ENCODE peak calls at places on chromosome 22, in ten cellular contexts. L is esophagus muscularis mucosa, R is K562, N is HepG2, K is endothelial cell of umbilical vein, Z is GM23338, H is spleen, M is suprapubic skin, A is HL-60, V is stomach. P is an unnamed sample.

GRCh38 chr22:46267431-46268279 is at the start of gene TTC38:
- DNase-seq in L (peak), R (peak), N (peak), K (peak), Z (peak), H (peak), M (peak), A (peak), V (peak), P (peak)

GRCh38 chr22:20803696-20804324 is 29.9 kb downstream of the SERPIND1 start:
- DNase-seq in L (no peak), R (peak), N (peak), K (peak), Z (peak), H (peak), M (no peak), A (no peak), V (peak), P (no peak)

GRCh38 chr22:20234314-20234682 is 33.8 kb downstream of the RTN4R start:
- DNase-seq in L (no peak), R (no peak), N (no peak), K (no peak), Z (no peak), H (no peak), M (no peak), A (no peak), V (no peak), P (no peak)

GRCh38 chr22:47203554-47203991 is 441.1 kb downstream of the TBC1D22A start:
- DNase-seq in L (peak), R (no peak), N (no peak), K (no peak), Z (no peak), H (peak), M (peak), A (no peak), V (peak), P (no peak)

GRCh38 chr22:48327721-48328120 is 1500.0 kb downstream of the BRD1 start:
- DNase-seq in L (no peak), R (no peak), N (no peak), K (no peak), Z (no peak), H (peak), M (peak), A (no peak), V (no peak), P (no peak)

GRCh38 chr22:26763633-26764295 is 106.4 kb downstream of the MIAT start:
- DNase-seq in L (no peak), R (no peak), N (peak), K (no peak), Z (no peak), H (no peak), M (no peak), A (no peak), V (no peak), P (no peak)

GRCh38 chr22:17578129-17578754 is 14.9 kb downstream of the SLC25A18 start:
- DNase-seq in L (no peak), R (no peak), N (peak), K (peak), Z (no peak), H (no peak), M (peak), A (no peak), V (peak), P (peak)

GRCh38 chr22:30649430-30650007 is 13.9 kb downstream of the SLC35E4 start:
- DNase-seq in L (no peak), R (peak), N (no peak), K (peak), Z (no peak), H (no peak), M (peak), A (peak), V (peak), P (no peak)

GRCh38 chr22:28438183-28438778 is 241.4 kb downstream of the TTC28 start:
- DNase-seq in L (no peak), R (no peak), N (no peak), K (no peak), Z (no peak), H (no peak), M (no peak), A (no peak), V (no peak), P (no peak)

GRCh38 chr22:20131593-20131855 is at the start of gene ZDHHC8:
- DNase-seq in L (no peak), R (peak), N (no peak), K (no peak), Z (no peak), H (peak), M (no peak), A (no peak), V (peak), P (no peak)

GRCh38 chr22:49774046-49774445 is 53.6 kb downstream of the BRD1 start:
- DNase-seq in L (no peak), R (no peak), N (no peak), K (no peak), Z (no peak), H (no peak), M (no peak), A (no peak), V (no peak), P (no peak)

GRCh38 chr22:24506802-24507438 is 11.8 kb downstream of the UPB1 start:
- DNase-seq in L (no peak), R (no peak), N (peak), K (peak), Z (peak), H (no peak), M (no peak), A (no peak), V (no peak), P (no peak)

GRCh38 chr22:37749831-37750595 is 53.2 kb downstream of the TRIOBP start:
- DNase-seq in L (no peak), R (no peak), N (peak), K (peak), Z (no peak), H (no peak), M (no peak), A (no peak), V (no peak), P (peak)

GRCh38 chr22:18010263-18010662 is 14.1 kb downstream of the MICAL3 start:
- DNase-seq in L (no peak), R (no peak), N (no peak), K (no peak), Z (no peak), H (no peak), M (no peak), A (no peak), V (no peak), P (no peak)

GRCh38 chr22:32701021-32701420 is 100.5 kb upstream of the TIMP3 start:
- DNase-seq in L (no peak), R (no peak), N (no peak), K (no peak), Z (no peak), H (no peak), M (no peak), A (no peak), V (no peak), P (no peak)

GRCh38 chr22:32697331-32697995 is 104.0 kb upstream of the TIMP3 start:
- DNase-seq in L (no peak), R (no peak), N (peak), K (no peak), Z (no peak), H (no peak), M (no peak), A (no peak), V (no peak), P (no peak)

GRCh38 chr22:32699686-32700085 is 101.8 kb upstream of the TIMP3 start:
- DNase-seq in L (no peak), R (no peak), N (no peak), K (no peak), Z (no peak), H (no peak), M (no peak), A (no peak), V (no peak), P (no peak)

GRCh38 chr22:32700186-32700882 is 101.2 kb upstream of the TIMP3 start:
- DNase-seq in L (no peak), R (no peak), N (peak), K (no peak), Z (no peak), H (no peak), M (no peak), A (no peak), V (no peak), P (no peak)

DNA sequence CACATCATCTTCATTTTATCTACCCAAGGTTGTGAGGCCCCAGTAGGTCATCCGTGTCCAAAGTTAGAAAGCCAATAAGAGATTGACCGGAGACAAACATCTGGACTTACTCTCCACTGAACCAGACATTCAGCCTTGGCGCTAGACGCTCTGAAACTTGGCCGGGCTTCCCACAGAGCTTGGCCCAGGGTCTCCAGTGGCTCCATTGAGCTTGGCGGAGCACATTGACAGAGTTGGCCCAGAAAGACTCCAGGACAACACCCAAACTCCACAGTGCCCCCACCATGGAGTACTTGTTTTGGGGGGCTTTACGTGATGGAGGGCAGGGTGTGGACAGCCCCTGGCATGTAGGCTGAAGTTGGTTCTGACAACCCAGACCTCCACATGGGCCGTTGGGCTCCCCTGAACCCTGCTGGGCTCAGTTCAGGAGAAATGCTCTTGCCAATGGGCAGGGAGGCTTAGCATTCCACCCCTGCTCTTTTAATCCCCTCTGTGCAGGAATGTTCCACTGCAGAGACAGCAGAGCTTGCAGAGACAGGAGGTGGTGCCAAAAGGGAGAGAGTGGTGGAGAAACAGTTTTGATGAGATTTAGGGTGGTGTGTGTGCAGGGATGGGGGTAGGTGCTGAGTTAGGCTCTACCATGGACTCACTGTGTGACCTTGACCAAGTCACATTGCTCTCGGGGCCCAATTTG is 102.4 kb upstream of the TIMP3 start:
- DNase-seq in L (no peak), R (no peak), N (no peak), K (no peak), Z (no peak), H (no peak), M (no peak), A (no peak), V (no peak), P (no peak)
- TF ChIP-seq POLR2AphosphoS5 in L (no peak), R (no peak), N (no peak), K (no peak), Z (no peak), H (no peak), M (no peak), A (no peak), V (no peak), P (no peak)

DNA sequence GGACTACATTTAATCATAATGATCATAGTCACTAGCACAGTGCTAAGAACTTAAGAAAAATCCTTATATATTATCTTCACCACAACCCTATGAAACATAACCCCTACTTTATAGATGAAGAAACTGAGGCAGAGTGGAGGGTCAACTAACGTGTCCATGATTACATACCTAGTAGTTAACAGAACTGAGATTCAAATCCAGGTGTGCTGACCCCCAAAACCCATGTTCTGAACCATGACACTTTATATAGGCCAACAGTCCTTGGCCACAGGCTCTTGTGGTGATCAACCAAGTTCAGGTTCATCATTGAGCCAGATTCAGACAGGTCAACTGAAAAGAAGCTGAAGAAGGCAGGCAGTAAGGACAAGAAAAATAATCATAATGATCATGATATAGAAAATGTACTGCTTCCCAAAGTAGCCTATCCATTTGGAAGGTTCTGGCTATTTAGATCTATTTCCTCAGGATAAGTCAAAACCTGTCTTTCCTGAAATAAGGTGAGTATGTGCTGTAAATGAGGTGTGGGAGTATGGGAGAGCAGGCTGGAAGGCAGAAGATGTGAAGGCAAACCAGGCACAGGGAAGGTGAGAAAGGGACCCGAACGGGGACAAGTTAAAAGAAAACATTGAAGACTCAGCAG is 39.7 kb downstream of the MAPK1 start:
- DNase-seq in L (no peak), R (no peak), N (no peak), K (no peak), Z (no peak), H (no peak), M (no peak), A (no peak), V (no peak), P (no peak)
- TF ChIP-seq POLR2AphosphoS5 in L (no peak), R (no peak), N (no peak), K (no peak), Z (no peak), H (no peak), M (no peak), A (no peak), V (no peak), P (no peak)

GRCh38 chr22:41522813-41523212 is 21.5 kb downstream of the POLR3H start:
- DNase-seq in L (no peak), R (no peak), N (no peak), K (no peak), Z (no peak), H (no peak), M (no peak), A (no peak), V (no peak), P (no peak)

GRCh38 chr22:41523464-41524221 is 20.6 kb downstream of the POLR3H start:
- DNase-seq in L (no peak), R (peak), N (no peak), K (no peak), Z (peak), H (peak), M (no peak), A (no peak), V (peak), P (no peak)

GRCh38 chr22:41525450-41526225 is 18.6 kb downstream of the POLR3H start:
- DNase-seq in L (no peak), R (no peak), N (no peak), K (no peak), Z (no peak), H (no peak), M (no peak), A (no peak), V (no peak), P (no peak)

GRCh38 chr22:41524809-41525449 is 19.3 kb downstream of the POLR3H start:
- DNase-seq in L (no peak), R (no peak), N (no peak), K (no peak), Z (peak), H (peak), M (no peak), A (peak), V (peak), P (no peak)

GRCh38 chr22:41524283-41524682 is 20.0 kb downstream of the POLR3H start:
- DNase-seq in L (peak), R (no peak), N (no peak), K (peak), Z (no peak), H (no peak), M (no peak), A (no peak), V (peak), P (peak)
- TF ChIP-seq POLR2AphosphoS5 in L (peak), R (no peak), N (no peak), K (no peak), Z (no peak), H (no peak), M (no peak), A (no peak), V (peak), P (peak)

DNA sequence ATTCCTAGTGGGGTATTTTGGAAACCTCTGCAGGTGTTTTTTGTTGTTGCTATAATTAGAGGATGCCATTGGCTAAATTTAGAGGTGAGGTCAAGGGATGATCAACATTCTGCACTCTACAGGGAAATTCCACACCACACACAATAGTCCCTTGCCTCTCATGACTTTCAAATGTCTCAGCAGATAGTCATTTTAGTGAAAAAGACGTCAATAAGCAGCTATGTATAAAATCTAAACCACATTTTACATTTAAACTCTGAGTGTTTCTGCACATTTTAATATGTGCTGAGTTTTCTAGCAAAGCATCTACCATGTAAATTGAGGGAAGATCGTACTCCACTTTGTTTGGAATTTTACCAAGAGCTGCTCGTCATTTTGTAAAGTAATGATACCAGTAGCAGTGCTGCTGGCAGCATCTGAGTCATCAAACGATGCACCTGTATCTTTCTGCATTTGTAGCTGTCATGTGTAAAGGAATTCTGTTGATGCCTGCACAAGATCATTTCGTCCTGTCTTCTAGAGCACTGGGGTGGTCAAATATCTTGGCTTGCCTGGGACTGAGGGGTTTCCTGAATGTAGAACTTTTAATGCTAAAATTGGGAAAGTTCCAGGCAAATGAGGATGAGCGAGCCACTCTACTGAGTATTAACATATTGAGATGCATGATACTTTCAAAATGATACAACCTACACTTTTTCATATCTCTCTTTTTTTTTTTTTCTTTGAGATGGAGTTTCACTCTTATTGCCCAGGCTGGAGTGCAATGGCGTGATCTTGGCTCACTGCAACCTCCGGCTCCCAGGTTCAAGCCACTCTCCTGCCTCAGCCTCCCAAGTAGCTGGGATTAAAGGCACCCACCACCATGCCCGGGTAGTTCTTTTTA is 414.5 kb upstream of the SYN3 start:
- DNase-seq in L (no peak), R (no peak), N (no peak), K (no peak), Z (no peak), H (no peak), M (no peak), A (no peak), V (no peak), P (no peak)
- TF ChIP-seq POLR2AphosphoS5 in L (no peak), R (no peak), N (no peak), K (no peak), Z (no peak), H (no peak), M (no peak), A (no peak), V (no peak), P (no peak)

DNA sequence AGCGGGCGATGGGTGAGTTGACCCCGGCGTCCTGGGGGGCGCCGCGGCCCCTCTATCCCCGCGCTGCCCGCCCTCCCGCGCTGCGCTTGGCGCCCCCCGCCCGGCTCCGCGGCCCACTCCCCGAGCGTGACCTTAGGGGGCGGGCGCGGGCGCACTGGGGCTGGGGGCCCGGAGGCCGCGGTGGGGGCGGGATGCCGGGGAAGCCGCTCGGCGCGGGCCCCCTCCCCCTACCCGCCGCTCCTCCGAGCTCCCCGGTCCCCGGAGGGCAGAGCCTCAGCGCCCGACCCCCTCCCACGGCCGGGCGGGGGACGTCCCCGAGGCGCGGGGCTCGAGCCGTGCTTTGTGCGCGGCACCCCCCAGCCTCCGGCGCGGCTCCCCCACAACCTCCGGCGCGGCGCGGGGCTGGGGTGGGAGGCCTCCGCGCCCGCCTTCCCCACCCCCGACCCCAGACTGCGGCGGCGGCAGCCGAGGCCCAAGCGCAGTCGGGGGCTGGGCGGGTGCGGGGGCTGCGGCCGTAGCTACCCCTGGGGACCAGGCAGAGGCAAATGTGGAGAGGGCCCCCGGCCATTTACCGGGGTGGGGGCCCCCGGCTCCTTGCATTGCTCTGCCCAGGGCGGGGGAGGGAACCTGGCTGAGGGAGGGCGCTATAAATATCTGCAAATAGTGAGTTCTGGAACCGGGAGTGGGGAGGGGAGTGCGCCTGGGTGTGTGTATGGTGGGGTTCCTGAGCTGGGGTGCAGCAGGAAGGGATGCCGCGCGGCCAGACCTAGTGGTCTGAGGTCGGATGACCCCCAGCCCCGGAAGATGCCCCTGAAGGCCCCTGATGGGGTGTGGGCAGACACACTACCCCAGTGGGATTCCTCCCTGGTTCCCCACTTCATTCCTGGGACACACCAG is 982 bp downstream of the MGAT3 start:
- DNase-seq in L (no peak), R (peak), N (no peak), K (no peak), Z (no peak), H (peak), M (no peak), A (no peak), V (no peak), P (no peak)
- TF ChIP-seq POLR2AphosphoS5 in L (no peak), R (no peak), N (no peak), K (no peak), Z (no peak), H (no peak), M (no peak), A (no peak), V (no peak), P (no peak)